ENCODE peak calls at places on chromosomes 16 and 17, in four cellular contexts. F, B, K and W are unnamed samples. For H3K4me1, the result is how much of the 10 kb centered on the place peaks cover.

GRCh38 chr17:69141802-69142472 is at the start of gene ABCA6:
- DNase-seq in K (no peak), B (no peak), F (no peak), W (peak)

GRCh38 chr17:50177983-50178834 is 12.4 kb downstream of the SGCA start:
- DNase-seq in F (peak), K (peak), B (peak), W (peak)

GRCh38 chr17:8022358-8023038 is 16.4 kb upstream of the ALOX15B start:
- DNase-seq in F (no peak), B (no peak), K (no peak), W (no peak)

GRCh38 chr17:10875411-10875810 is 37.5 kb upstream of the PIRT start:
- DNase-seq in B (no peak), F (no peak), K (no peak), W (peak)

GRCh38 chr16:11581677-11582076 is 5.0 kb downstream of the LITAF start:
- DNase-seq in K (peak), B (no peak), F (no peak), W (no peak)

GRCh38 chr17:46949291-46950174 is 26.6 kb downstream of the GOSR2 start:
- DNase-seq in B (no peak), K (no peak), F (no peak), W (no peak)

GRCh38 chr16:1900452-1900774 is 17.8 kb downstream of the HS3ST6 start:
- DNase-seq in K (no peak), F (no peak), B (no peak), W (no peak)

GRCh38 chr17:40909755-40910154 is 24.7 kb upstream of the KRT20 start:
- DNase-seq in F (no peak), K (no peak), B (no peak), W (peak)

GRCh38 chr17:35749560-35750412 is 3.3 kb downstream of the GAS2L2 start:
- DNase-seq in K (no peak), B (no peak), F (no peak), W (no peak)

GRCh38 chr16:86951831-86952598 is 365.2 kb downstream of the C16orf95 start:
- DNase-seq in B (no peak), K (no peak), F (no peak), W (peak)

GRCh38 chr17:35089846-35090193 is 26.3 kb upstream of the RFFL start:
- DNase-seq in K (no peak), F (no peak), B (no peak), W (peak)

GRCh38 chr17:40963838-40964237 is 2.9 kb downstream of the KRT39 start:
- DNase-seq in K (no peak), F (no peak), B (no peak), W (no peak)

GRCh38 chr16:21060027-21060510 is 90.6 kb downstream of the DNAH3 start:
- DNase-seq in K (no peak), F (no peak), B (no peak), W (no peak)

GRCh38 chr16:4859900-4860255 is 12.6 kb downstream of the UBN1 start:
- DNase-seq in B (no peak), K (no peak), F (no peak), W (peak)

GRCh38 chr17:49817993-49818392 is 29.5 kb downstream of the KAT7 start:
- DNase-seq in B (no peak), F (no peak), K (peak), W (no peak)

GRCh38 chr16:57268804-57269800 is 15.4 kb downstream of the PLLP start:
- DNase-seq in B (peak), K (no peak), F (peak), W (peak)

GRCh38 chr17:46978489-46979022 is 497 bp downstream of the RPRML start:
- DNase-seq in K (no peak), B (no peak), F (no peak), W (peak)

GRCh38 chr16:48024042-48024441 is 131.8 kb downstream of the ABCC12 start:
- DNase-seq in B (no peak), K (no peak), F (no peak), W (no peak)

GRCh38 chr17:76568771-76569170 is 16.9 kb downstream of the ST6GALNAC2 start:
- DNase-seq in K (no peak), B (no peak), F (no peak), W (no peak)

GRCh38 chr17:33947762-33948161 is 307.3 kb upstream of the CCL2 start:
- DNase-seq in F (no peak), B (no peak), K (no peak), W (no peak)

GRCh38 chr17:70169707-70170597 is 620 bp downstream of the KCNJ2 start:
- DNase-seq in K (no peak), F (no peak), B (no peak), W (peak)

GRCh38 chr16:72947379-72948237 is 100.3 kb downstream of the ZFHX3 start:
- DNase-seq in F (no peak), K (no peak), B (no peak), W (no peak)
- H3K4me1 ChIP-seq in F (under half), K (under half), B (under half), W (under half)

DNA sequence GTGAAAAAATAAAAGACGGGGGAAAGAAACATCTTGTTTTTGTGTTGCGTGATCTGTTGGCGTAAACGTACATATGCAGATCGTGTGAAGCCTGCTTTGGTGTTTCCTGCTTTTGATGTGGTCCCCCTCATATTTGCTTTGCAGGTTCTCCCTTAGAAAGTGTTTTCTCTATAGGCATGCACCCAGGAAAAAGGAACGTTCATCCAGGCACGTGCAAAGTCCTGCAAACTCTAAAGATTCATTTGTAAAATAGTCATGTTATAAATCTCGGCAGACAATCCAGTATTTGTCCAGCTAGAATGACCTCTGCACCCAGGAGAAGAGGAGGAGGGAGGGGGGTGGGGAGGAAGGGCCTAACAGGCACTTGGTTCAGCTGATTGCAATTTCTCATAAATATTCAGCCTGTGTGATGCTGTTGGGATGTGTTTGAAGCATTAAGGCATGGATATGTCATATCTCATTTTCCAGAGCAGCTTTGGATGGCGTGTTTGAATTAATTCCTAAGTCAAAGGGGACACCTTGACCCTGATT is 40.3 kb upstream of the DDX52 start:
- DNase-seq in K (peak), B (no peak), F (no peak), W (no peak)
- H3K4me3 ChIP-seq in K (no peak), B (no peak), F (no peak), W (no peak)

DNA sequence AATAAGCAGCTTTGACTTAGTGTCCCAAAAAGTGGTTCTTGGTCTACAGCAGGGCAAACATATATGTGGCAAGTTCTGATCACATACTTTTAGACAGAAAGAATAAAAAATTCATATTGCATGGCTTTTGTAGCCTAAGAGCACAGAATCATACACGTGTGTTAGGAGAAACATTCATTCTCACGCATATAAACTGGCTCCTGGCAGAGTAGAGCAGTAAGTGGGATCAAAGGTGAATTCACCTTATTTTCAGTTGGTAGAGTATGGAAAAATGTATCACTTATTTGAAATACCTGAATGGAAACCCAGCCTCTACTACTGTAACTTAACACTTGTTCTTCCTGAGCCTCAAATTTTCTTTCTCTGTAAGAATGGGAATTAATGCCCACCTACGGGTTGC is 34.8 kb downstream of the DGKE start:
- DNase-seq in K (no peak), F (no peak), B (no peak), W (no peak)
- H3K27ac ChIP-seq in K (no peak), F (no peak), B (no peak), W (no peak)

GRCh38 chr16:79154081-79154480 is 446.5 kb downstream of the MAF start:
- DNase-seq in K (no peak), F (no peak), B (no peak), W (no peak)
- H3K4me1 ChIP-seq in K (under half), F (under half), B (under half), W (under half)

GRCh38 chr17:36936455-36936934 is 780 bp upstream of the LHX1 start:
- DNase-seq in B (no peak), K (no peak), F (no peak), W (peak)

GRCh38 chr17:36939059-36939943 is 2.0 kb downstream of the LHX1 start:
- DNase-seq in K (no peak), F (no peak), B (no peak), W (no peak)

GRCh38 chr17:36937001-36937960 is at the start of gene LHX1:
- DNase-seq in B (no peak), K (no peak), F (no peak), W (no peak)

GRCh38 chr17:36938566-36939058 is 1.3 kb downstream of the LHX1 start:
- DNase-seq in K (no peak), F (no peak), B (no peak), W (no peak)

GRCh38 chr17:36937961-36938565 is 788 bp downstream of the LHX1 start:
- DNase-seq in K (no peak), F (no peak), B (no peak), W (peak)
- H3K4me3 ChIP-seq in K (peak), F (peak), B (no peak), W (peak)

DNA sequence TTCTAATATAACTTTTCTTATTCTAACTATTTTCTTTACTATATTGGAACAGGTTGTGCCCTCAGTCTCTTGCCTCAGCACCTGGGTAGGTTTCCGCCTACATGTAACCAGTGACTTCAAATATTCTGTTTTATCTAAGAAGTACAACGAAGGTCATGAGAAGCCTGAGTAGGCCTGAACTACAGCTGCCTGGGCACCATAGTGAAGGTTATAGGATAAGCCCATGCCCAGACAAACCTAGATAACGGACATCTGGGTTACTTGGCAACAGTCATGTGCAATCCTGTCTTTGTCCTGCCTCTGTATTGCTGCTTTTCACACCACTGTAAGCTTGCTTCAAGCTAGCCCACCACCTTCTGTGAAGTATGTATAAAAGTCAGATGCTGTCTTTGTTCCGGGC is 25.4 kb upstream of the ARL4D start:
- DNase-seq in K (no peak), F (no peak), B (no peak), W (no peak)
- H3K27ac ChIP-seq in K (no peak), F (peak), B (peak), W (no peak)

DNA sequence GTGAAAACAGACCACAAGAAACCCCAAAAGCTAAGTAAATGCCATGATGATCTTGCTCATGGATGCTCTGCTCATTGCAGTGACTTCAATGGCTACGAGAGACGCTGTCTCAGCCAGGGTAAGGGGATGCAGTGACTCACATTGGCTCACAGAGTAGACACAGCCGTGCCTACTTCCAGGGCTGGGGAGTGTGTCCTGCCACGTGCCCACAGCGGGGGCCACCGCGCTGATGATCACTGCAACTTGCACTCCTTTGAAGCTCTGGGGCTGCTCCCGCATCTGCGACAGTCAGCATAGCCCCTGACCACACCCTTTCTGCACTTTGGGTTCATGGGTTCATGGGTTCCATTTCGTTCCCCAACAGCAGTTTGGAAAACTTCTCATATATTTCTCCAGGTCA is 231.4 kb upstream of the RPL38 start:
- DNase-seq in K (no peak), F (no peak), B (no peak), W (no peak)
- H3K4me1 ChIP-seq in K (under half), F (under half), B (under half), W (under half)

GRCh38 chr16:10180771-10181163 is 1.5 kb downstream of the GRIN2A start:
- DNase-seq in B (no peak), F (peak), K (no peak), W (peak)
- H3K4me3 ChIP-seq in B (no peak), F (no peak), K (no peak), W (peak)